ENCODE peak calls at places on chromosomes 6 and 20, in eight cellular contexts. R is RWPE1; B is sigmoid colon; M is neural progenitor cell; A is DND-41; X is hepatocyte; T is esophagus squamous epithelium; U is CD8-positive, alpha-beta T cell. G is an unnamed sample.
A peak's percentile ranks its signal among the peaks of the same experiment; 100 is the strongest.

GRCh38 chr20:50336631-50337030 is 146.0 kb downstream of the CEBPB start:
- DNase-seq in R (no peak), B (no peak), M (no peak), A (no peak), X (no peak), T (no peak), U (no peak), G (no peak)

GRCh38 chr20:46344488-46345162 is 36.3 kb upstream of the CDH22 start:
- DNase-seq in R (no peak), B (no peak), M (no peak), A (no peak), X (no peak), T (no peak), U (no peak), G (no peak)

GRCh38 chr20:46330072-46330763 is 21.9 kb upstream of the CDH22 start:
- DNase-seq in R (no peak), B (no peak), M (no peak), A (peak; percentile 20), X (no peak), T (no peak), U (no peak), G (no peak)

GRCh38 chr6:104728444-104728843 is 131.3 kb downstream of the HACE1 start:
- DNase-seq in R (no peak), B (no peak), M (no peak), A (no peak), X (no peak), T (no peak), U (no peak), G (no peak)

GRCh38 chr6:112180095-112180820 is 74.1 kb downstream of the LAMA4 start:
- DNase-seq in R (peak; percentile 66), B (peak; percentile 66), M (peak; percentile 90), A (peak; percentile 49), X (peak; percentile 91), T (no peak), U (peak; percentile 33), G (no peak)

GRCh38 chr20:14700641-14700965 is 363.2 kb upstream of the FLRT3 start:
- DNase-seq in R (peak; percentile 28), B (no peak), M (no peak), A (no peak), X (peak; percentile 41), T (no peak), U (no peak), G (no peak)

GRCh38 chr6:150030611-150031010 is 5.3 kb upstream of the RAET1L start:
- DNase-seq in R (no peak), B (no peak), M (no peak), A (no peak), X (no peak), T (no peak), U (no peak), G (no peak)

GRCh38 chr6:37038297-37039198 is 33.1 kb downstream of the FGD2 start:
- DNase-seq in R (no peak), B (peak; percentile 90), M (no peak), A (no peak), X (peak; percentile 49), T (no peak), U (no peak), G (no peak)

GRCh38 chr20:61732511-61733210 is 333.0 kb downstream of the TAF4 start:
- DNase-seq in R (no peak), B (no peak), M (no peak), A (no peak), X (no peak), T (no peak), U (no peak), G (no peak)

GRCh38 chr20:37651932-37652331 is 41.9 kb upstream of the CTNNBL1 start:
- DNase-seq in R (peak; percentile 71), B (no peak), M (peak; percentile 83), A (peak; percentile 24), X (no peak), T (no peak), U (no peak), G (no peak)

GRCh38 chr6:143513410-143513809 is 1.9 kb upstream of the FUCA2 start:
- DNase-seq in R (peak; percentile 16), B (no peak), M (peak; percentile 59), A (peak; percentile 7), X (peak; percentile 26), T (no peak), U (peak; percentile 51), G (no peak)

GRCh38 chr6:97656706-97657350 is 373.8 kb upstream of the MMS22L start:
- DNase-seq in R (no peak), B (no peak), M (peak; percentile 70), A (no peak), X (no peak), T (no peak), U (no peak), G (no peak)

GRCh38 chr6:36827261-36828079 is 11.8 kb downstream of the CPNE5 start:
- DNase-seq in R (peak; percentile 49), B (peak; percentile 71), M (peak; percentile 25), A (peak; percentile 37), X (no peak), T (no peak), U (peak; percentile 22), G (peak; percentile 73)

GRCh38 chr6:98657764-98658163 is 176.6 kb upstream of the POU3F2 start:
- DNase-seq in R (peak; percentile 8), B (no peak), M (peak; percentile 80), A (peak; percentile 57), X (peak; percentile 86), T (no peak), U (no peak), G (peak; percentile 28)

GRCh38 chr6:42010185-42010872 is 40.0 kb upstream of the TAF8 start:
- DNase-seq in R (no peak), B (no peak), M (peak; percentile 39), A (peak; percentile 99), X (no peak), T (no peak), U (no peak), G (no peak)

GRCh38 chr20:5513975-5514516 is 197.3 kb upstream of the PROKR2 start:
- DNase-seq in R (peak; percentile 79), B (no peak), M (no peak), A (no peak), X (peak; percentile 75), T (no peak), U (no peak), G (no peak)
- TF ChIP-seq CTCF in R (no peak), B (no peak), M (no peak), A (no peak), X (no peak), T (no peak), U (no peak), G (no peak)

GRCh38 chr20:47992021-47992467 is 206.8 kb upstream of the SULF2 start:
- DNase-seq in R (no peak), B (no peak), M (peak; percentile 32), A (peak; percentile 23), X (no peak), T (no peak), U (no peak), G (no peak)

GRCh38 chr20:47995661-47996060 is 210.4 kb upstream of the SULF2 start:
- DNase-seq in R (no peak), B (no peak), M (no peak), A (no peak), X (no peak), T (no peak), U (no peak), G (no peak)

GRCh38 chr20:47990507-47991132 is 205.3 kb upstream of the SULF2 start:
- DNase-seq in R (no peak), B (no peak), M (no peak), A (no peak), X (no peak), T (no peak), U (no peak), G (no peak)

GRCh38 chr20:47993817-47994216 is 208.5 kb upstream of the SULF2 start:
- DNase-seq in R (no peak), B (no peak), M (no peak), A (no peak), X (no peak), T (no peak), U (no peak), G (no peak)

DNA sequence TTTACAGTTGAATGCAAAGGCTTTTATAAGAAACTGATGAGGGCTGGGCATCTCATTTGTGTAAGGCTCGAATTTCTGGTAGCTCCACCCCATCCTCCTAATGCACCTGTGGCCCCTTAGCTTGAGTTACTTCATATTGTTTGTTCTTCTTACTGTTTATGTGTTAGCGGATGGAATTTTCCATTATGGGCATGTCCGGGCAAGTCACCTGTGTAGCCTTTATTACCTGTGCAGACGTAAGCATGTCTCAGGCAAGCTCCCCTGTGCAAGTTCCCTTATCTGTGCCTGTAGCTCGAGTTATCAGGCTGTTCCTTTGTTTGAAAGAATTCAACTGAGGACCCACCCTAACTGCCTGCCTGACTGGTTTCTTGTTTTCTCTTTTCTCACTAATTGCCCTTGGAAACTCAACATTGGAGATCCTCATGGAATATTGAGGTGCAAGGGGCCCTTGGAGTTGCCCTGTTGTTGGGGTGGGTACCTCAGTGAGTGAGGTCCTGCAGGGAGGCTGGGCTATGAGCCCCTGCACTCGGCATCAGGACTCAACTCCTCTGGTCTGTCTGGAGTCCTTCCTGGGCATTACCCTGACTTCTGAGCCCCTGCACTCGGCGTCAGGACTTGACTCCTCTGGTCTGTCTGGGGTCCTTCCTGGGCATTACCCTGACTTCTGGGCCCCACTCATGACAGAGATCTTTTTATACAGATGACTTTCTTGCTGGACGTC is 207.9 kb upstream of the SULF2 start:
- DNase-seq in R (no peak), B (no peak), M (no peak), A (no peak), X (peak; percentile 35), T (no peak), U (no peak), G (no peak)
- H3K27ac ChIP-seq in R (peak overlapping the region; percentile 36), B (no peak overlapping the region), M (no peak overlapping the region), A (no peak overlapping the region), X (peak overlapping the region; percentile 69), T (peak overlapping the region; percentile 64), U (no peak overlapping the region), G (no peak overlapping the region)

GRCh38 chr6:53986721-53987526 is 124.3 kb upstream of the MLIP start:
- DNase-seq in R (no peak), B (no peak), M (peak; percentile 4), A (no peak), X (peak; percentile 17), T (no peak), U (no peak), G (peak; percentile 67)

GRCh38 chr6:53984581-53984980 is 126.7 kb upstream of the MLIP start:
- DNase-seq in R (no peak), B (no peak), M (no peak), A (no peak), X (no peak), T (no peak), U (no peak), G (no peak)

GRCh38 chr6:53987527-53987888 is 123.7 kb upstream of the MLIP start:
- DNase-seq in R (no peak), B (no peak), M (no peak), A (no peak), X (no peak), T (no peak), U (no peak), G (no peak)

GRCh38 chr6:53985361-53985760 is 125.9 kb upstream of the MLIP start:
- DNase-seq in R (no peak), B (no peak), M (no peak), A (no peak), X (no peak), T (no peak), U (no peak), G (no peak)

GRCh38 chr6:53986165-53986720 is 125.0 kb upstream of the MLIP start:
- DNase-seq in R (peak; percentile 26), B (no peak), M (peak; percentile 60), A (peak; percentile 36), X (peak; percentile 72), T (no peak), U (no peak), G (peak; percentile 76)
- TF ChIP-seq CTCF in R (peak; percentile 82), B (no peak), M (peak; percentile 91), A (peak; percentile 71), X (peak; percentile 94), T (peak; percentile 61), U (no peak), G (peak; percentile 87)

GRCh38 chr6:4316867-4317400 is 181.6 kb upstream of the ECI2 start:
- DNase-seq in R (peak; percentile 63), B (no peak), M (no peak), A (no peak), X (peak; percentile 29), T (no peak), U (no peak), G (peak; percentile 24)
- H3K27ac ChIP-seq in R (peak overlapping the region; percentile 83), B (peak overlapping the region; percentile 53), M (no peak overlapping the region), A (no peak overlapping the region), X (peak overlapping the region; percentile 59), T (peak overlapping the region; percentile 92), U (no peak overlapping the region), G (no peak overlapping the region)